ENCODE peak calls at places on chromosomes 5 and 9, in eight cellular contexts. X is CD8-positive, alpha-beta memory T cell; T is OCI-LY7; W is endothelial cell of umbilical vein; Z is colonic mucosa; J is thoracic aorta; M is SJCRH30; A is pancreas. F is an unnamed sample.

GRCh38 chr9:69421908-69422801 is 97.1 kb downstream of the ENTREP1 start:
- DNase-seq in A (peak; percentile 42), W (peak; percentile 66), J (no peak), X (peak; percentile 29), Z (peak; percentile 62), T (peak; percentile 54), M (peak; percentile 62), F (peak; percentile 86)

GRCh38 chr5:24642022-24642421 is 2.8 kb downstream of the CDH10 start:
- DNase-seq in T (peak; percentile 34), A (no peak), J (no peak), Z (no peak), X (no peak), M (no peak), W (no peak), F (peak; percentile 57)

GRCh38 chr5:103224118-103224893 is 34.3 kb upstream of the MACIR start:
- DNase-seq in M (peak; percentile 58), Z (peak; percentile 39), T (peak; percentile 66), X (peak; percentile 44), A (peak; percentile 18), W (peak; percentile 78), J (no peak), F (peak; percentile 88)

GRCh38 chr9:20015427-20015931 is 226.6 kb upstream of the SLC24A2 start:
- DNase-seq in T (peak; percentile 59), W (peak; percentile 28), A (no peak), Z (no peak), X (no peak), M (no peak), J (no peak), F (no peak)

GRCh38 chr5:134224905-134225779 is 731 bp downstream of the PPP2CA start:
- DNase-seq in J (peak; percentile 15), W (peak; percentile 78), A (peak; percentile 84), M (peak; percentile 76), T (peak; percentile 80), X (peak; percentile 62), Z (peak; percentile 62), F (peak; percentile 91)

GRCh38 chr5:128216860-128217531 is 133.4 kb downstream of the SLC12A2 start:
- DNase-seq in W (no peak), J (no peak), T (no peak), Z (no peak), M (no peak), A (no peak), X (no peak), F (peak; percentile 51)

GRCh38 chr9:127030814-127031740 is 91.4 kb downstream of the ANGPTL2 start:
- DNase-seq in W (no peak), J (no peak), M (no peak), X (no peak), T (no peak), A (no peak), Z (peak; percentile 44), F (no peak)

GRCh38 chr5:134289509-134290113 is 63.7 kb upstream of the PPP2CA start:
- DNase-seq in J (no peak), W (peak; percentile 79), X (peak; percentile 42), A (no peak), Z (peak; percentile 58), T (peak; percentile 67), M (peak; percentile 61), F (peak; percentile 89)

GRCh38 chr9:110048976-110049698 is 158.8 kb downstream of the C9orf152 start:
- DNase-seq in W (no peak), Z (peak; percentile 30), X (no peak), A (peak; percentile 52), J (no peak), T (peak; percentile 36), M (no peak), F (peak; percentile 70)

GRCh38 chr9:108271646-108272349 is 584.0 kb downstream of the ACTL7B start:
- DNase-seq in J (no peak), A (no peak), W (peak; percentile 7), Z (peak; percentile 78), M (peak; percentile 84), X (no peak), T (no peak), F (peak; percentile 94)

GRCh38 chr5:7759257-7759871 is 91.6 kb downstream of the CFAP90 start:
- DNase-seq in Z (no peak), J (no peak), T (no peak), M (peak; percentile 76), W (no peak), A (peak; percentile 26), X (no peak), F (no peak)

GRCh38 chr9:93822229-93822628 is 132.9 kb downstream of the BARX1 start:
- DNase-seq in A (no peak), Z (no peak), M (no peak), J (no peak), X (no peak), W (no peak), T (no peak), F (no peak)

GRCh38 chr9:112084907-112085306 is 90.2 kb downstream of the SUSD1 start:
- DNase-seq in T (no peak), W (no peak), M (no peak), X (no peak), J (no peak), Z (no peak), A (no peak), F (no peak)

GRCh38 chr9:112084334-112084733 is 90.8 kb downstream of the SUSD1 start:
- DNase-seq in X (no peak), A (no peak), W (peak; percentile 53), Z (peak; percentile 5), T (no peak), J (no peak), M (no peak), F (no peak)

GRCh38 chr9:112080831-112081542 is 94.1 kb downstream of the SUSD1 start:
- DNase-seq in Z (peak; percentile 7), T (no peak), M (no peak), W (no peak), J (no peak), A (no peak), X (no peak), F (no peak)

GRCh38 chr9:112078432-112078831 is 96.7 kb downstream of the SUSD1 start:
- DNase-seq in A (no peak), M (no peak), X (no peak), Z (peak; percentile 18), T (peak; percentile 36), J (no peak), W (no peak), F (no peak)

GRCh38 chr9:112081918-112082729 is 93.0 kb downstream of the SUSD1 start:
- DNase-seq in A (no peak), J (no peak), X (no peak), W (peak; percentile 25), Z (no peak), M (no peak), T (no peak), F (peak; percentile 61)
- H3K4me3 ChIP-seq in A (no peak overlapping the region), J (no peak overlapping the region), X (no peak overlapping the region), W (no peak overlapping the region), Z (no peak overlapping the region), M (no peak overlapping the region), T (no peak overlapping the region), F (no peak overlapping the region)

GRCh38 chr9:1745980-1746379 is 269.2 kb upstream of the SMARCA2 start:
- DNase-seq in X (no peak), M (no peak), J (no peak), A (no peak), T (no peak), Z (no peak), W (no peak), F (no peak)
- H3K4me1 ChIP-seq in X (no peaks in the 10 kb centered on the region), M (peaks cover 5% of the 10 kb centered on the region), J (no peaks in the 10 kb centered on the region), A (no peaks in the 10 kb centered on the region), T (no peaks in the 10 kb centered on the region), Z (no peaks in the 10 kb centered on the region), W (no peaks in the 10 kb centered on the region), F (no peaks in the 10 kb centered on the region)

GRCh38 chr9:4984571-4985375 is at the start of gene JAK2:
- DNase-seq in W (peak; percentile 96), Z (peak; percentile 92), M (peak; percentile 89), X (peak; percentile 84), J (peak; percentile 67), T (peak; percentile 87), A (peak; percentile 95), F (peak; percentile 96)
- H3K9me3 ChIP-seq in W (no peaks in the 10 kb centered on the region), Z (no peaks in the 10 kb centered on the region), M (no peaks in the 10 kb centered on the region), X (no peaks in the 10 kb centered on the region), J (no peaks in the 10 kb centered on the region), T (no peaks in the 10 kb centered on the region), A (no peaks in the 10 kb centered on the region), F (no peaks in the 10 kb centered on the region)

GRCh38 chr5:123094227-123094918 is 5.3 kb downstream of the PRDM6 start:
- DNase-seq in Z (no peak), W (no peak), M (no peak), T (no peak), A (no peak), X (no peak), J (no peak), F (no peak)

GRCh38 chr5:123097483-123097870 is 8.4 kb downstream of the PRDM6 start:
- DNase-seq in Z (no peak), W (no peak), T (no peak), M (no peak), J (no peak), X (no peak), A (no peak), F (no peak)

GRCh38 chr5:123095694-123096120 is 6.7 kb downstream of the PRDM6 start:
- DNase-seq in W (no peak), X (no peak), Z (no peak), T (no peak), A (no peak), J (no peak), M (no peak), F (no peak)

GRCh38 chr5:123093279-123094226 is 4.5 kb downstream of the PRDM6 start:
- DNase-seq in A (no peak), W (no peak), X (no peak), J (no peak), T (no peak), Z (no peak), M (no peak), F (no peak)

DNA sequence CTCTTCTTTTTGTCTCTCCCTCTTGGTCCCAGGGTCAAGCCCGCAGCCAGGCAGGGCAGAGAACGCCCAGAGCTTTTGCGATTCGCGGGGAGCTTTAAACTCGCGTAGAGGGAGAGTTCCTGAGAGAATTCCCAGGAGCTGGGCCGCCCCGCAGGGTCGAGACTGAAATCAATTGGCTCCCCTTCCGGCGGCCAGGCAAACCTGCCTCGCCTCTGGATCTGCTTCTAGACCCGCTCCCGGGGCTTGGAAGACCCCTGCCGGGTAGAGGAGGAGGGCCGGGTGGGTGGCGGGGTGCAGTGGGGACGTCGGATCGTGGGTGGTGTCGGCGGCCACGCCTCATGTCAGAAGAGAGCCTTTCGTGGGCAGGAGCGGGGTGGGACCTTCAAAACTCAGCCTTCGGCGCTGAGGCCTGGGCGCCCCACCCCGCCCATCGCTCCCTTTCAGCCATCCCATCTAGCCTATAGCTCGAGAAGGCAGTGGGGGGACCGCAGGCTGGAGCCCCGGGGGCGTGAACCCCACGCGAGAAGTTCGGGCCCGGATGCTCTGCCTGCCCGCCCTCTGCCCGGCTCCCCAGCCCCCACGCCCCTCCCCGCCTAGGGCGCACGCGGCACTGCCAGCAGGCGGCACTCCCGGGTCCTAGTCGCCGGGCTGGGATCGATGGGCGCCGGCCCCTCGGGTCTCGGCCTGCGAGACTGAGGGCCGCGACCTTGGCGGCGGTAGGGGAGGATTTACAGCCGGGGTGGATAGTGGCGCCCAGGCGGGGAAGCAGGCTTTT is 6.1 kb downstream of the PRDM6 start:
- DNase-seq in Z (no peak), M (no peak), T (no peak), J (no peak), A (peak; percentile 69), X (no peak), W (no peak), F (no peak)
- H3K4me3 ChIP-seq in Z (no peak overlapping the region), M (no peak overlapping the region), T (no peak overlapping the region), J (peak overlapping the region; percentile 93), A (no peak overlapping the region), X (no peak overlapping the region), W (no peak overlapping the region), F (no peak overlapping the region)